ENCODE peak calls at places on chromosomes 1 and 21, in seven cellular contexts. M, W, V, O, G, R and A are unnamed samples.
A peak's percentile ranks its signal among the peaks of the same experiment; 100 is the strongest.

GRCh38 chr1:78950801-78951200 is 55.7 kb downstream of the ADGRL4 start:
- DNase-seq in M (peak; percentile 6), W (no peak), V (no peak), O (no peak), G (no peak), R (no peak), A (no peak)

GRCh38 chr1:229334716-229335115 is 8.1 kb downstream of the CCSAP start:
- DNase-seq in M (no peak), W (no peak), V (no peak), O (no peak), G (no peak), R (no peak), A (no peak)

GRCh38 chr1:58815069-58815679 is 31.3 kb upstream of the JUN start:
- DNase-seq in M (peak; percentile 97), W (peak; percentile 66), V (peak; percentile 68), O (peak; percentile 33), G (peak; percentile 70), R (peak; percentile 23), A (peak; percentile 83)

GRCh38 chr1:51956528-51957509 is 33.7 kb downstream of the RAB3B start:
- DNase-seq in M (peak; percentile 67), W (no peak), V (no peak), O (no peak), G (no peak), R (no peak), A (no peak)

GRCh38 chr21:25960423-25960822 is 210.1 kb downstream of the APP start:
- DNase-seq in M (no peak), W (no peak), V (no peak), O (peak; percentile 20), G (no peak), R (no peak), A (no peak)

GRCh38 chr1:11520531-11521233 is 41.7 kb downstream of the DISP3 start:
- DNase-seq in M (no peak), W (no peak), V (no peak), O (no peak), G (no peak), R (no peak), A (no peak)

GRCh38 chr1:66752000-66752592 is at the start of gene DYNLT5:
- DNase-seq in M (peak; percentile 43), W (no peak), V (no peak), O (no peak), G (peak; percentile 79), R (no peak), A (no peak)

GRCh38 chr1:34792868-34793727 is at the start of gene GJA4:
- DNase-seq in M (no peak), W (no peak), V (no peak), O (peak; percentile 47), G (no peak), R (no peak), A (no peak)

DNA sequence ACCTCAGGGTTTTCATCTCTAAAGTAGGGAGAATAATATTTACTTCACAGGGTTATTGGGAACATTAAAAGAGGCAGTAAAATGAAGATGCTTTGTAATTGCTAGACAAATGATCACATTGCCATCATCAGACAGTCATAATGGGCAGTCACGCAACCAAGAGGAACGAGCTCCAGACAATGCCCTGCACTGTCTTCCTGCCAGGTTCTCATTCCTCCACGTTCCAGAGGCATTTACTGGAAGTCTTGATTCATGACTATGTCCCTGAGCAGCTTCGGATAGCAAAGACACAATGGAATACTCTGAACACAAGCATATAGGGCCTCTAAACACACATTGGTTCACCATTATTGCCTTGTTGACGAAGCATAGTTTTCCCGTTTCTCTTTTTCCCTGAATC is 389.7 kb downstream of the NTNG1 start:
- DNase-seq in M (no peak), W (no peak), V (no peak), O (no peak), G (no peak), R (no peak), A (no peak)
- TF ChIP-seq RFX5 in M (no peak), W (no peak), V (no peak), O (no peak), G (no peak), R (no peak), A (no peak)

DNA sequence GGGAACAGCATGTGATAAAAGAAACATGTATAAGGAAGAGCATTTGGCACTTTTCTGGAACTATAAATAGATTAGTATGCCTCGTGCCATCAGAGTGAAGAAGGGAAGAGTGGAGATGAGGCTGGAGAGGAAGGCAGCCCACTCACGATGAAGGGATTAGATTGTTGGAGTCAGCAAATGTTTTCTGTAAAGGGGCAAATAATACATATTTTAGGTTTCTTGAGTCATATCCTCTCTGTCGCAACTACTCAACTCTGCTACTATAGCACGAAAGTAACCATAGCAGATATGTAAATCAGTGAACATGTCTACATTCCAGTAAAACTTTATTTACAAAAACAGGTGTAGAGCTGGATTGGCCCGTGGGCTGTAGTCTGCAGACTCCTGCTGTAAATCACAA is 147.8 kb downstream of the TENT5C start:
- DNase-seq in M (peak; percentile 85), W (no peak), V (no peak), O (no peak), G (no peak), R (no peak), A (no peak)
- TF ChIP-seq RFX5 in M (no peak), W (no peak), V (no peak), O (no peak), G (no peak), R (no peak), A (no peak)

GRCh38 chr1:19505694-19506457 is 20.5 kb upstream of the CAPZB start:
- DNase-seq in M (no peak), W (no peak), V (no peak), O (no peak), G (no peak), R (peak; percentile 8), A (no peak)

GRCh38 chr1:19504796-19505693 is 19.7 kb upstream of the CAPZB start:
- DNase-seq in M (peak; percentile 95), W (no peak), V (no peak), O (no peak), G (no peak), R (no peak), A (no peak)
- TF ChIP-seq RFX5 in M (no peak), W (no peak), V (no peak), O (no peak), G (no peak), R (no peak), A (no peak)

DNA sequence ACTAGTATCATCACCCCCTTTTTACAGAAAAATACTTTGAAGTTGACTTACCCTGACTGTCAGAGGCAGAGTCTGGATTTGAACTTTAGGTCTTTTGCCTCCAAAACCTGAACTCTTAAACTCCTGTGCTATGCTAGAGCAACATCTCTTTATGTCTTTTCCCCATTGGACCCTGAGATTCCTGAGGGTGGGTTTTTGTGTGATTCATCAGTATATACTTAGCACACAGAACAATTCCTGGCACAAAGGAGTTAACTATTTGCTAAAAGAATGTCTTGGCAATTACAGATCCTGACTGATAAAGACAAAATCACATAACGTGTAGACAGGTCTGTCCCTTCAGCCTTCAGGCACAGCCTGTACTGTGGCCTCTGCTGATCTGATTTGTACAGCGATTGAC is 162.3 kb upstream of the BEND5 start:
- DNase-seq in M (no peak), W (no peak), V (no peak), O (no peak), G (no peak), R (no peak), A (no peak)
- TF ChIP-seq RFX5 in M (no peak), W (no peak), V (no peak), O (no peak), G (no peak), R (no peak), A (no peak)

DNA sequence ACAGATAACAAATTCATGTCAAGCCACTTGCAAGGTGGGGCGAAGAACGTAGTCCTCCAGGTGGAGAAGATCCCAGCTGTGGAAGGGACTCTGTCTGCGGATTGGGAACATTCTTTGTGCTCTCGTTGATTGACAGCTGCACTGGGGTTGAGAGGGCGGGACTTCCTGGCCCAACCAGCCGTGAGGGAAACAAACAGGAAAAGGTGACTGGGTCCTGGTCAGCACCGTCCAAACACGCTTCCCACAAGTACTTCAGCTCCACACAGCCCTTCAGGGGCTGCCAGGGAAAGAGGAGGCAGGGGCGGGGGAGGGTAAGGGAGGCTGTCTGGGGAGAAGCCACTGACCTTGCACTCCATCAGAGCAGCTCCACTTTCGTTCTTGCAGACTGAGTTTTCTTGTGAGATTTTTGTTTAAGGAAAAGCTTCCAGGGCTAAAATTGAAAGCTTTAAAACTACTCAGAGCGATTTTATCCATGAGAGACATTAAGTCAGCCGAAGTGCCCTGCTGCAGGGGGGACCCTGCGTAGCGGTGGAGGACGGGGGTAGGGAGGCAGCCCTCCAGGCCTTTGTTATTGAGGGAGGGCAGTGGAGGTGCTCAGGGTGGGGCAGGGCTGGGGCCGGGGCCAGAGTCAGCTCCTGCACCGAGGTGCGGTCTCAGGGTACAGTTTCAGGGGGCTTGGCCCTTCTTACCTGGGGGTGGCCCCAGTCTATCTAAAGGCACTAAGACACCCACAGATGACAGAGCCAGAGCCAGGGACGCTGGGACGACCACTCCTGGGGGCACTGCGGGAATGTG is 21.6 kb upstream of the STUM start:
- DNase-seq in M (peak; percentile 9), W (peak; percentile 24), V (no peak), O (peak; percentile 23), G (peak; percentile 73), R (no peak), A (peak; percentile 65)
- TF ChIP-seq RFX5 in M (no peak), W (no peak), V (no peak), O (no peak), G (no peak), R (no peak), A (no peak)

DNA sequence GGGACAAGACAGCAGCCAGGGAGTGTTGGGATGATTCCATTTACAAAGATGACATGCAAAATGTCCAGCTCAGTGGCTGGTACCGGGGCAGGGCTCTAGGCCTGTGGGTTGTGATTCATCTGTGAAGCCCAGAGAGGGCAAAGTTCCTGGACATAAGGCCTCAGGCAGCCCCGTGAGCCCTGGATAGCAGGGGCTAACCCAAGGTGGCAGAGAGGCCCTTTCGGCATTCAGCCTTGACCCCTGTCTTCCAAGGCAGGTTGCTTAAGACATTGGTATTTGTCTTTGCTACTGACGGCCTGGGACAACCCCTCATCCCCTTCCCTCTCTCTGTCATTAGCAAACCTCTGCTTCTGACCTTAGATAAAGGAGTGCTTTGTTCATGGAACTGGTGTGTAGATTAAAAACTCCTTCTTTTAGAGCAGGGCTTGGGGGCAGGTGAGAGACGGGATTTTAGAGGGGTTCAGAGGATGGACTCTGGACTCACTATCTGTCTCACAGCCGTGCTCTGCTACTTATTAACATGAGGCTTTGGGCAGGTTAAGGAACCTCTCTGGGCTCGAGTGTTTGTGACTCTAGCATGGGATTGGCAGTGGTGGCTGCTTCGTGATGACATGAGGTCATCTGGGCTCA is 36.3 kb downstream of the TMEM51 start:
- DNase-seq in M (no peak), W (peak; percentile 90), V (no peak), O (no peak), G (no peak), R (no peak), A (no peak)
- TF ChIP-seq RFX5 in M (no peak), W (no peak), V (no peak), O (no peak), G (no peak), R (no peak), A (no peak)

GRCh38 chr1:94048413-94049164 is 72.4 kb downstream of the ABCA4 start:
- DNase-seq in M (no peak), W (peak; percentile 75), V (no peak), O (no peak), G (no peak), R (no peak), A (no peak)
- TF ChIP-seq RFX5 in M (no peak), W (no peak), V (no peak), O (no peak), G (no peak), R (no peak), A (no peak)

GRCh38 chr1:161260346-161260745 is 1.8 kb downstream of the PCP4L1 start:
- DNase-seq in M (no peak), W (no peak), V (no peak), O (no peak), G (no peak), R (no peak), A (no peak)
- TF ChIP-seq RFX5 in M (no peak), W (no peak), V (no peak), O (no peak), G (no peak), R (no peak), A (no peak)